ENCODE peak calls at places on chromosomes 5 and 9, in four cellular contexts. Z is RWPE2, D is upper lobe of right lung, T is heart right ventricle. Y is an unnamed sample.

GRCh38 chr9:70449461-70449860 is 35.0 kb upstream of the KLF9 start:
- ATAC-seq in Z (no peak), D (no peak), T (no peak), Y (no peak)

GRCh38 chr5:100860407-100860806 is 42.7 kb downstream of the ST8SIA4 start:
- ATAC-seq in Z (no peak), D (no peak), T (no peak), Y (no peak)

GRCh38 chr9:38068616-38068865 is 486 bp downstream of the SHB start:
- ATAC-seq in Z (peak), D (peak), T (no peak), Y (peak)

GRCh38 chr5:95881833-95882232 is 59.3 kb upstream of the GLRX start:
- ATAC-seq in Z (peak), D (peak), T (peak), Y (no peak)

GRCh38 chr9:79129865-79130480 is 441.8 kb upstream of the TLE4 start:
- ATAC-seq in Z (peak), D (peak), T (no peak), Y (peak)

GRCh38 chr9:88051138-88051537 is 76.8 kb upstream of the CDK20 start:
- ATAC-seq in Z (no peak), D (no peak), T (no peak), Y (no peak)

GRCh38 chr5:67538855-67539506 is 342.4 kb upstream of the CD180 start:
- ATAC-seq in Z (no peak), D (no peak), T (no peak), Y (no peak)

GRCh38 chr5:169763437-169764301 is 126.6 kb downstream of the DOCK2 start:
- ATAC-seq in Z (no peak), D (no peak), T (no peak), Y (no peak)

GRCh38 chr5:31962321-31962720 is 211.8 kb downstream of the GOLPH3 start:
- ATAC-seq in Z (no peak), D (peak), T (peak), Y (no peak)

GRCh38 chr9:87223397-87224246 is 274.0 kb upstream of the DAPK1 start:
- ATAC-seq in Z (no peak), D (peak), T (no peak), Y (no peak)

GRCh38 chr5:79242242-79243039 is 6.5 kb downstream of the JMY start:
- ATAC-seq in Z (no peak), D (no peak), T (no peak), Y (no peak)

GRCh38 chr9:127867356-127868277 is 9.9 kb downstream of the AK1 start:
- ATAC-seq in Z (no peak), D (no peak), T (peak), Y (no peak)

GRCh38 chr5:75656311-75657003 is 45.2 kb downstream of the ANKDD1B start:
- ATAC-seq in Z (peak), D (peak), T (no peak), Y (peak)

GRCh38 chr9:131419029-131419614 is 25.2 kb downstream of the PRRC2B start:
- ATAC-seq in Z (no peak), D (no peak), T (no peak), Y (no peak)

GRCh38 chr9:136619742-136620440 is 42.8 kb upstream of the EGFL7 start:
- ATAC-seq in Z (no peak), D (peak), T (peak), Y (peak)

GRCh38 chr9:136011703-136012496 is 50.7 kb upstream of the UBAC1 start:
- ATAC-seq in Z (no peak), D (peak), T (peak), Y (peak)

GRCh38 chr5:88729476-88730182 is 153.4 kb downstream of the MEF2C start:
- ATAC-seq in Z (peak), D (peak), T (peak), Y (peak)

DNA sequence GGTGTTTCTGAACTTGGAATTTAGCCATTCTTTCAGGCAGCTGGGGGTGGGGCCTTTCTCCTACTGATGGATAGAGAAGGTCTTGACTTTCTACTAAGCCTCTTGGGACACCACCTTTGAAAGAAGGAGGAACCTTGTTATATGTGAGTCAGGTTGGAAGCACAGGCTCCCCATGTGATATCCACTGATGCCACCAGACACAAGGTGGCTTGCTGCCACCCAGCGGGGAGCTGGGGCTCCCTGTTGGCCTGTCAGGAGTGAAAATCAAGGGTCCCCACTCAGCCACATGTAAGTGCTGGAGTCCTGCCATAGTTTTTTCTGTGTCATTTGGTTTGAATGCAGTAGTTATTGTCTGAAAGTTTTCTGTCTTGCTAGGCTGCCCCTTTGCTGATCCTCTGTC is 252.4 kb upstream of the NFIL3 start:
- ATAC-seq in Z (peak), D (peak), T (no peak), Y (no peak)
- TF ChIP-seq CTCF in Z (peak), D (peak), T (peak), Y (no peak)

DNA sequence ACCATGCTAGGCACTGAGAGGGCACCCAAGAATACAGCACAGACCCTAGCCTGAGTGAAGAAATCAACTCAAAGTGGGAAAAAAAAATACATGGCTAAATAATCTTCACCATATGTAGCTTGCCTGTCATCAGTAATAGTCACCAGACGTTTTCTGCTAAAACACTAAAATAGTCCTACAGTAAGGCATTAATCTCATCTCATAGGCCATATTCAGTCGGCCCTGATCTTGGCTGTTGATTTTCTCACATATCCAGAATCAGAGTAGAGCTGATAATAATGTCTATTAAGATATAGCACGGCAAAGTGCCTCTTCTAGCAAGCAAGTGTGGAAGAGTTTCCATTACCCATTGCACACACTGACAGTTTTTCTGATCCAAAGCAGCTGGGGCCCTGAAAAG is 322.1 kb upstream of the SLC30A5 start:
- ATAC-seq in Z (no peak), D (no peak), T (no peak), Y (no peak)
- TF ChIP-seq CTCF in Z (no peak), D (no peak), T (no peak), Y (no peak)

GRCh38 chr5:150124111-150124557 is 31.5 kb downstream of the PDGFRB start:
- ATAC-seq in Z (no peak), D (peak), T (no peak), Y (no peak)

GRCh38 chr5:150124596-150124995 is 31.0 kb downstream of the PDGFRB start:
- ATAC-seq in Z (no peak), D (no peak), T (no peak), Y (no peak)

GRCh38 chr5:150121448-150122157 is 34.0 kb downstream of the PDGFRB start:
- ATAC-seq in Z (no peak), D (no peak), T (no peak), Y (no peak)

GRCh38 chr5:150122158-150122510 is 33.5 kb downstream of the PDGFRB start:
- ATAC-seq in Z (peak), D (peak), T (no peak), Y (no peak)

DNA sequence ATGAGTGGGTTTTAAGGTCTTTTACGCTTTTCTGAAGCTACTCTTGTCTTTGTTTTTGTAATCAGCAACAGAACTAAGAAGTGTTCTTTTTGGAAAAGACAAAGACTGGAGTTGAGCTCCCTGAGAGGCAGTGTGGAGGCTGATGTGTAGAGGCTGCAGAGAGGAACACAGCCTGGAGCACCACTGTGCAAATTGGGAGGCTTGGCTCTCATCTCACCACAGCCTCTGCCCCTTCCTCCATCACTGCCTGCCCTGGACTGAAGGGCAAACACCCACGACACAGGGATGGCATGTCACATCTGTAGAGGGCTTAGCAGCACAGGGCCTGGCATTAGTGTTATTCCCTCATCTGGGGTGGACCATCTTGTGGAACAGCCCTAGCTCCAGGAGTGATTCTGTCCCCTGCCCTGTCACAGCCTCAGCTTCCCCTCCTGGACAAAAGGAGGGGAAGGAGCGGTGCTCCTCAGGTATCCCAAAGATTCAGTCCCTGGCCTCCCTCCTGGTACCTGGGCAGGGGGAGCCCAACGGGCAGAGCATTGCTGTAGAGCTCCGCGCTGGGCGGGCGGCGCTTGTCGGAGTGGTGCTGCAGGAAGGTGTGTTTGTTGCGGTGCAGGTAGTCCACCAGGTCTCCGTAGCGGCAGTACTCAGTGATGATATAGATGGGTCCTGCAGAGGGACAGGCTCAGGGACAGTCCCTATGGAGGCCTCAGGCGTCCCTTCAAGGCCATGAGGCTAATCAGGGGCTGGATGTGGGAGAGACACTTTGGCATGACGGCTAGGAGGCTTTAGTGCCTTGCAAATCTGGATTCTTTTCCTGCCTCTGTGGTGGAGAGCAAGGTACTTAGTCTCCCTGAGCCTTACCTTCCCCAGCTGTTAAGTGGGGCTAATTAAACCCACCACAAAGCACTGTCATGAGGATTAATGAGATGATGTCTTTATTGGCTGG is 32.8 kb downstream of the PDGFRB start:
- ATAC-seq in Z (peak), D (no peak), T (no peak), Y (no peak)
- TF ChIP-seq CTCF in Z (peak), D (no peak), T (no peak), Y (no peak)

GRCh38 chr9:33964369-33964768 is 84.3 kb downstream of the UBAP2 start:
- ATAC-seq in Z (no peak), D (no peak), T (no peak), Y (no peak)

GRCh38 chr9:33956544-33956943 is 92.1 kb downstream of the UBAP2 start:
- ATAC-seq in Z (no peak), D (no peak), T (no peak), Y (no peak)

DNA sequence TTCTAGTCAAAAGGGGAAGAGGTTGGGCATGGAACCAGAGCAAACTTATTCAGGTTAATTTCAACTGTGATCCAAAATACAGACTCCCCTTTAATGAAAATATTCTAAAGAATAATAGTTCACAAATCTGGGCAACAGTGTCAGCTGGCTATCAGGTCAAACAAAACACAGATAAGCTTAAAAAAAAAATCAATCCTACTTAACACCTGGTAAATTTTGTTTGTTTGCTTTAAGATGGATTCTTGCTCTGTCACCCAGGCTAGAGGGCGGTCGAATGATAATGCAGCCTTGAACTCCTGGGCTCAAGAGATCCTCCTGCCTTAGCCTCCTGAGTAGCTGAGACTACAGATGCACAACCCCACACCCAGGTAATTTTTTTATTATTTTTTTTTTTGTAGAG is 89.0 kb downstream of the UBAP2 start:
- ATAC-seq in Z (no peak), D (no peak), T (no peak), Y (no peak)
- TF ChIP-seq CTCF in Z (no peak), D (no peak), T (no peak), Y (no peak)

DNA sequence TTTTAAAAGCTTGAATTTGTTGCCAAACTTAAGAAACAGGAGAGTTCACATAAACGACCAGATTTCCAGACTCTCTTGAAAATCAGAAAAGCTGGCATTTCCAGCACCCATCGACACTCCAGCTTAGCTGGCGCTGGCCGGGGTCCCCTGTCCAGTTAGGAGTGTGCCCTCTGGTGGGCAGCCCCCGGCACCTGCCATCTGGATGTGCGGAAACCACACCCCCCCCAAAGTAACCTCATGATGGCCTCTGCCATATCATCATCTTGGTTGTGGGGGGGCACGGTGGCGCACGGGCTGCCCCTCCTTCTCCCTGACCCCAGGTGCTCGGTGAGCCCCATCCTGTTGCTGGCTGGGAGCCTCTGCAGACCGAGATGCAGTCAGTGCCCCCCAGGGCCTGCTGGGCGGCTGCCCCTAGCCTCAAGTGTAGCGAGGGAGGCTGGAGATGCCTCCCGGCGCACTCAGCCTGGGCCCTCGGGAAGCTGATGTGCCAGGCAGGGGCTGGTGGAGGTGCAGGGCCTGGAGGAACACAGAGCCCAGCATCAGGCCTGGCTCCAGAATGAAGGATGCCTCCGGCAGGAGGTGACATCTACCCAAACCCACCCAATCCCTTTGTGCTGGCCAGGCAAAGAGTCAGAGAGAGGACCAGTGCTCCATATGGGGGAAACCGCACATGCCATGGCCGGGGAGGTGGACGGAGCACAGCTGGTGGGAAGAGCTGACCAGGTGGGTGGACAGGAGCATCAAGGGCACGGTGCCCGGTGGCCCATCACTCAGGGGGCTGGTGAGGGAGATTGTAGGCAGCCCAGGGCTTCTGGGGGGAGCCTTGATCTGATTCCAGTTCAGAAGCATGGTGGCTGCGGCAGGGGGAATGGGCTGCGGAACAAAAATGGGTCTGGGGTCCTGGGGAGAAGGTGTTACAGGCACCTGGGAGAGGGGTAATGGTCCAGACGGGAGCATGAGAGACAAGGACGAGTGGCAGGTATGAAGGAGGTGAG is 70.6 kb downstream of the ADAMTS2 start:
- ATAC-seq in Z (no peak), D (no peak), T (no peak), Y (no peak)
- TF ChIP-seq CTCF in Z (no peak), D (no peak), T (no peak), Y (no peak)